ENCODE peak calls at places on chromosome 15, in four cellular contexts. S, Y, X and T are unnamed samples.

GRCh38 chr15:89912674-89913396 is at the start of gene ARPIN:
- DNase-seq in S (no peak), Y (peak; percentile 83), X (peak; percentile 62), T (no peak)

GRCh38 chr15:60520041-60520824 is 41.3 kb upstream of the ICE2 start:
- DNase-seq in S (no peak), Y (peak; percentile 21), X (no peak), T (no peak)

GRCh38 chr15:88909956-88910831 is 3.0 kb downstream of the MFGE8 start:
- DNase-seq in S (no peak), Y (no peak), X (no peak), T (no peak)

GRCh38 chr15:72796515-72797337 is 13.2 kb upstream of the ADPGK start:
- DNase-seq in S (peak; percentile 16), Y (peak; percentile 80), X (peak; percentile 54), T (peak; percentile 60)

GRCh38 chr15:40234783-40235182 is 4.1 kb upstream of the PAK6 start:
- DNase-seq in S (peak; percentile 51), Y (no peak), X (no peak), T (no peak)

GRCh38 chr15:49877871-49878511 is 241.0 kb downstream of the ATP8B4 start:
- DNase-seq in S (no peak), Y (no peak), X (no peak), T (no peak)

GRCh38 chr15:64883097-64883581 is 28.6 kb upstream of the ANKDD1A start:
- DNase-seq in S (peak; percentile 76), Y (no peak), X (no peak), T (peak; percentile 45)

GRCh38 chr15:54373332-54373731 is 395.1 kb downstream of the UNC13C start:
- DNase-seq in S (no peak), Y (no peak), X (no peak), T (no peak)

GRCh38 chr15:28058082-28058481 is 41.0 kb downstream of the OCA2 start:
- DNase-seq in S (no peak), Y (no peak), X (no peak), T (no peak)

GRCh38 chr15:62452016-62452415 is 286.9 kb upstream of the C2CD4B start:
- DNase-seq in S (no peak), Y (peak; percentile 69), X (no peak), T (no peak)

GRCh38 chr15:44149224-44149623 is 45.8 kb downstream of the FRMD5 start:
- DNase-seq in S (no peak), Y (no peak), X (no peak), T (no peak)

GRCh38 chr15:67433495-67434099 is 87.3 kb upstream of the C15orf61 start:
- DNase-seq in S (peak; percentile 46), Y (peak; percentile 74), X (peak; percentile 37), T (peak; percentile 13)

GRCh38 chr15:23565395-23566069 is at the start of gene MKRN3:
- DNase-seq in S (peak; percentile 90), Y (no peak), X (peak; percentile 18), T (no peak)

GRCh38 chr15:63013052-63013808 is 29.3 kb upstream of the TPM1 start:
- DNase-seq in S (no peak), Y (no peak), X (no peak), T (no peak)

GRCh38 chr15:66760968-66761722 is 59.1 kb downstream of the SMAD6 start:
- DNase-seq in S (no peak), Y (no peak), X (no peak), T (no peak)

DNA sequence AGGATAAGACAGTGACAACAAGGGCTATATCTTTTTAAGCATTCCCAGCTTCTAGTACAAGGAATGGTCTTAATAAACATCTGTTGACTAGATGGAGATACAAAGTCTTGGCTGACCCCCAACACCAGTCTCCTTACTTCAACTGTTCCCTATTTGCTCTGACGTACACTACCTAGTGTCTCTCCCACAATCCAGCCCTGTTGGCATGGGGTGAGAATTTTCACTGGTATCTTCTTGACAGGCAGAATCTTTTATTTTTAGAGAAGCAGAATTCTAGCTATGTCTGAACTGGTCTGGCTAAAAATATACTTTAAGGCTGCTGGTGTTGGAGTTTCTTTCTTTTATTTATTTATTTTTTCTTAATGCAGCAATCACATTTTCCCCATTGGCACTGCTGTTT is 82.0 kb downstream of the ETFA start:
- DNase-seq in S (no peak), Y (no peak), X (no peak), T (no peak)
- TF ChIP-seq POLR2AphosphoS5 in S (no peak), Y (no peak), X (no peak), T (no peak)

GRCh38 chr15:68790910-68791309 is 29.8 kb downstream of the ANP32A start:
- DNase-seq in S (no peak), Y (no peak), X (no peak), T (no peak)
- TF ChIP-seq POLR2AphosphoS5 in S (no peak), Y (no peak), X (no peak), T (no peak)

GRCh38 chr15:74403590-74403919 is 30.2 kb downstream of the SEMA7A start:
- DNase-seq in S (no peak), Y (no peak), X (peak; percentile 23), T (no peak)

GRCh38 chr15:74403981-74404563 is 29.7 kb downstream of the SEMA7A start:
- DNase-seq in S (peak; percentile 35), Y (no peak), X (no peak), T (no peak)

GRCh38 chr15:74402337-74402839 is 31.4 kb downstream of the SEMA7A start:
- DNase-seq in S (no peak), Y (no peak), X (no peak), T (no peak)

GRCh38 chr15:74400915-74401757 is 32.6 kb downstream of the SEMA7A start:
- DNase-seq in S (no peak), Y (no peak), X (no peak), T (no peak)

GRCh38 chr15:74402873-74403589 is 30.7 kb downstream of the SEMA7A start:
- DNase-seq in S (peak; percentile 86), Y (no peak), X (peak; percentile 68), T (peak; percentile 74)
- TF ChIP-seq POLR2AphosphoS5 in S (peak; percentile 66), Y (no peak), X (no peak), T (no peak)

DNA sequence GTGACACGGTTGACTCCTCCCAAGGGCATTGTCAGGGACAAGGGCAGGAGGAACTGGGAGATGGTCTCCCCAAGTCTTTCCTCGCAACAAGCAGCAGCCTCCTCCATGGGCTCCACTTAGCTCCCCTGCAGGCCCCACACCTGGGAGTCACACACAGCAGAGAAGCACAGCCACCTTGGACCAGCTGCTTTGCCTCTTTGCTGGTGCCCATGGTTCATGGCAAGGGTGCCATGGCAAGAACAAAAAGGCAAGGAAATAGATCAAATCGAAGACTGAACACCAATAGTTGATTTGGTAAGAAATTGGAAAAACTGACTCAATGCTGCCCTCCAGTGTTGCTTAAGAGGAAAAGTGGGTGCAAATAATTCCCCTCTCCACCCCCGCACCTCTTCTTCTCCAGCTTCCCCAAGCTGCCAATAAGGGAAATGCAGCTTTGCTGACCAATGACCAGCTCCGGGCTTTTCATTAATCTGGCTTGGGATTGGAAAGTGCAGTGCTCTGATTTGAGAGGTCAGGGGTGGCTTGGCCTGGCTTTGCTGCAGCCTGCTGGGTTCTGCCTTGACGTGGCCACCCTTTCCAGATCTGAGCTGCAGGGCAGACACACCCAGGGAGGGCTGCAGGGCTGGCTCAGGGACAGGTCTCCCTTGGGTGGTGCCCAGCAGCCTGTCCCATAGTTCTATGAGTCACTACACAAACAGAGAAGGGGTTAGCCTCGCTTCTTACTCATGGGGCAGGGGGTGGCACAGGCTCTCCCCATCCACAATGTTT is 162.0 kb downstream of the KLF13 start:
- DNase-seq in S (peak; percentile 69), Y (peak; percentile 90), X (peak; percentile 75), T (peak; percentile 59)
- TF ChIP-seq POLR2AphosphoS5 in S (no peak), Y (no peak), X (peak; percentile 28), T (no peak)

GRCh38 chr15:92524161-92524560 is 130.5 kb downstream of the ST8SIA2 start:
- DNase-seq in S (no peak), Y (no peak), X (no peak), T (no peak)

GRCh38 chr15:92523176-92523575 is 129.5 kb downstream of the ST8SIA2 start:
- DNase-seq in S (no peak), Y (no peak), X (no peak), T (no peak)

GRCh38 chr15:92528736-92529135 is 126.8 kb downstream of the FAM174B start:
- DNase-seq in S (no peak), Y (no peak), X (no peak), T (no peak)

GRCh38 chr15:92525758-92526245 is 129.8 kb downstream of the FAM174B start:
- DNase-seq in S (no peak), Y (no peak), X (no peak), T (no peak)

DNA sequence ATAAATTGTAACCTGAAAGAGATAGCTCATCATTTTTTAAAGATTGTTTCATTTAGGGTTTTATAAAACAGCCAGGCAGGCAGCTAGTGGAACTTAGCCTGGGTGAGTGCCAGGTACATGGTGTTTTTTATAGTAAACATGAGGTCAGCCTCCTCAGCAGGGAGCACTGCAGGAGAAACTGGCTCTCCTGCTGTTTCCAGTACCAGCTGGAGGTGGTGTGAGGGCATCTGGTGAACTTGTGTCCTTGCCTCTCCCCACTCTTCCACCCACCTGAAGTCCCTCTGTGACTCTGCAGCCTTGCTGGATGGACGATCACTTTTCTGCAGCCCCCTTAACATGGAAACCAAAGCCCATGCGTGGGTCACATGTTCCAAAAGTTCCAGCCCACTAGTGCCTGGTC is 128.4 kb downstream of the FAM174B start:
- DNase-seq in S (no peak), Y (no peak), X (peak; percentile 9), T (no peak)
- TF ChIP-seq POLR2AphosphoS5 in S (no peak), Y (no peak), X (no peak), T (no peak)

GRCh38 chr15:78671626-78672211 is 30.7 kb upstream of the CHRNB4 start:
- DNase-seq in S (no peak), Y (peak; percentile 69), X (no peak), T (no peak)
- TF ChIP-seq POLR2AphosphoS5 in S (no peak), Y (no peak), X (no peak), T (no peak)